ENCODE peak calls at places on chromosomes 12 and 14, in seven cellular contexts. One of them, this sample, is unnamed.

GRCh38 chr12:32051511-32052299 is 54.9 kb upstream of the BICD1 start:
- DNase-seq in NCI-H187: no peak
- DNase-seq in NCI-H1092 treated with DMSO at 0.1 percent for 48 hours: no peak
- DNase-seq in H9: no peak
- DNase-seq in NCI-H1105 treated with DMSO at 0.1 percent for 48 hours: no peak
- DNase-seq in NAMALWA: no peak
- DNase-seq in small intestine: no peak
- DNase-seq in this sample: no peak

GRCh38 chr12:128073937-128074336 is 193.0 kb upstream of the TMEM132C start:
- DNase-seq in NAMALWA: no peak
- DNase-seq in NCI-H187: no peak
- DNase-seq in H9: peak; percentile 13
- DNase-seq in NCI-H1092 treated with DMSO at 0.1 percent for 48 hours: no peak
- DNase-seq in NCI-H1105 treated with DMSO at 0.1 percent for 48 hours: no peak
- DNase-seq in small intestine: no peak
- DNase-seq in this sample: no peak

GRCh38 chr12:65169311-65170244 is at the start of gene LEMD3:
- DNase-seq in NCI-H1105 treated with DMSO at 0.1 percent for 48 hours: peak; percentile 96
- DNase-seq in NCI-H187: peak; percentile 98
- DNase-seq in NCI-H1092 treated with DMSO at 0.1 percent for 48 hours: peak; percentile 86
- DNase-seq in H9: peak; percentile 98
- DNase-seq in small intestine: peak; percentile 99
- DNase-seq in NAMALWA: peak; percentile 94
- DNase-seq in this sample: peak; percentile 85

GRCh38 chr14:32403688-32404087 is 74.6 kb downstream of the AKAP6 start:
- DNase-seq in small intestine: no peak
- DNase-seq in H9: no peak
- DNase-seq in NCI-H1092 treated with DMSO at 0.1 percent for 48 hours: no peak
- DNase-seq in NCI-H1105 treated with DMSO at 0.1 percent for 48 hours: no peak
- DNase-seq in NCI-H187: no peak
- DNase-seq in NAMALWA: no peak
- DNase-seq in this sample: no peak

GRCh38 chr14:24051162-24051788 is 534 bp upstream of the CARMIL3 start:
- DNase-seq in small intestine: no peak
- DNase-seq in NCI-H1092 treated with DMSO at 0.1 percent for 48 hours: no peak
- DNase-seq in NCI-H187: no peak
- DNase-seq in H9: peak; percentile 51
- DNase-seq in NCI-H1105 treated with DMSO at 0.1 percent for 48 hours: no peak
- DNase-seq in NAMALWA: no peak
- DNase-seq in this sample: no peak

GRCh38 chr12:28110329-28110728 is 79.9 kb upstream of the CCDC91 start:
- DNase-seq in NCI-H1105 treated with DMSO at 0.1 percent for 48 hours: no peak
- DNase-seq in NAMALWA: peak; percentile 13
- DNase-seq in NCI-H1092 treated with DMSO at 0.1 percent for 48 hours: no peak
- DNase-seq in small intestine: no peak
- DNase-seq in NCI-H187: no peak
- DNase-seq in H9: no peak
- DNase-seq in this sample: no peak

GRCh38 chr12:101697930-101698781 is 716 bp downstream of the CHPT1 start:
- DNase-seq in NCI-H187: no peak
- DNase-seq in small intestine: peak; percentile 92
- DNase-seq in NAMALWA: peak; percentile 72
- DNase-seq in H9: peak; percentile 40
- DNase-seq in NCI-H1092 treated with DMSO at 0.1 percent for 48 hours: peak; percentile 51
- DNase-seq in NCI-H1105 treated with DMSO at 0.1 percent for 48 hours: peak; percentile 39
- DNase-seq in this sample: no peak

GRCh38 chr12:27013606-27014084 is 539 bp downstream of the TM7SF3 start:
- DNase-seq in NCI-H1092 treated with DMSO at 0.1 percent for 48 hours: peak; percentile 63
- DNase-seq in H9: no peak
- DNase-seq in NAMALWA: no peak
- DNase-seq in NCI-H1105 treated with DMSO at 0.1 percent for 48 hours: peak; percentile 70
- DNase-seq in NCI-H187: no peak
- DNase-seq in small intestine: peak; percentile 39
- DNase-seq in this sample: peak; percentile 40

GRCh38 chr14:73344304-73344703 is 107.0 kb downstream of the PAPLN start:
- DNase-seq in NCI-H1092 treated with DMSO at 0.1 percent for 48 hours: peak; percentile 48
- DNase-seq in NCI-H187: no peak
- DNase-seq in NAMALWA: no peak
- DNase-seq in H9: no peak
- DNase-seq in small intestine: no peak
- DNase-seq in NCI-H1105 treated with DMSO at 0.1 percent for 48 hours: peak; percentile 41
- DNase-seq in this sample: no peak

GRCh38 chr12:65074932-65075331 is 46.2 kb downstream of the WIF1 start:
- DNase-seq in NCI-H1092 treated with DMSO at 0.1 percent for 48 hours: no peak
- DNase-seq in small intestine: peak; percentile 7
- DNase-seq in NCI-H187: no peak
- DNase-seq in NAMALWA: peak; percentile 25
- DNase-seq in H9: no peak
- DNase-seq in NCI-H1105 treated with DMSO at 0.1 percent for 48 hours: no peak
- DNase-seq in this sample: no peak

GRCh38 chr14:101350021-101350420 is 211.3 kb upstream of the DIO3 start:
- DNase-seq in NCI-H187: no peak
- DNase-seq in H9: no peak
- DNase-seq in NCI-H1105 treated with DMSO at 0.1 percent for 48 hours: no peak
- DNase-seq in small intestine: no peak
- DNase-seq in NAMALWA: no peak
- DNase-seq in NCI-H1092 treated with DMSO at 0.1 percent for 48 hours: no peak
- DNase-seq in this sample: no peak

This sample was measured in SHP77.